ENCODE peak calls at places on chromosomes 6 and 20, in four cellular contexts. S is GM12891; B is glomerular endothelial cell; L is stimulated activated CD4-positive, alpha-beta T cell treated with anti-CD3 and anti-CD28 coated beads, TNF-alpha, amount 100 ng/mL, for 1 hour. I is an unnamed sample.

GRCh38 chr6:170185175-170185970 is 105.5 kb downstream of the DLL1 start:
- DNase-seq in S (no peak), B (no peak), L (no peak), I (no peak)

GRCh38 chr6:31423550-31423949 is 20.2 kb downstream of the MICA start:
- DNase-seq in S (no peak), B (no peak), L (no peak), I (no peak)

GRCh38 chr6:128464790-128465189 is 55.6 kb downstream of the PTPRK start:
- DNase-seq in S (no peak), B (no peak), L (no peak), I (peak)

GRCh38 chr20:45340236-45340847 is 7.9 kb downstream of the SDC4 start:
- DNase-seq in S (no peak), B (no peak), L (no peak), I (peak)

GRCh38 chr6:35638679-35639078 is 50.0 kb downstream of the FKBP5 start:
- DNase-seq in S (no peak), B (no peak), L (no peak), I (no peak)

GRCh38 chr20:25237610-25238318 is 10.1 kb upstream of the PYGB start:
- DNase-seq in S (no peak), B (peak), L (no peak), I (no peak)

GRCh38 chr20:11302436-11302835 is 615.3 kb upstream of the BTBD3 start:
- DNase-seq in S (no peak), B (no peak), L (no peak), I (no peak)

GRCh38 chr6:45502446-45502845 is 124.7 kb upstream of the SUPT3H start:
- DNase-seq in S (no peak), B (no peak), L (no peak), I (no peak)

GRCh38 chr20:58021481-58021880 is 207.0 kb downstream of the ANKRD60 start:
- DNase-seq in S (no peak), B (no peak), L (no peak), I (no peak)

GRCh38 chr20:18323705-18324104 is 35.4 kb downstream of the ZNF133 start:
- DNase-seq in S (no peak), B (no peak), L (no peak), I (no peak)

GRCh38 chr6:97019315-97019714 is 94.8 kb downstream of the KLHL32 start:
- DNase-seq in S (no peak), B (no peak), L (no peak), I (no peak)

GRCh38 chr6:156378853-156379252 is 398.3 kb upstream of the ARID1B start:
- DNase-seq in S (no peak), B (no peak), L (no peak), I (no peak)